ENCODE peak calls at places on chromosome 13, in nine cellular contexts. B is bronchial epithelial cell; O is naive thymus-derived CD4-positive, alpha-beta T cell; I is adrenal gland; S is left colon; G is NCI-H2107; U is GM03348; J is heart right ventricle; X is hippocampal formation. Z is an unnamed sample.

GRCh38 chr13:109251958-109252357 is 534.4 kb downstream of the IRS2 start:
- DNase-seq in B (no peak), O (no peak), I (no peak), S (no peak), G (no peak), U (peak), J (no peak), X (no peak), Z (no peak)

GRCh38 chr13:66537417-66537816 is 692.7 kb downstream of the PCDH9 start:
- DNase-seq in B (no peak), O (no peak), I (no peak), S (no peak), G (no peak), U (no peak), J (no peak), X (no peak), Z (no peak)

GRCh38 chr13:40053401-40053800 is 397.9 kb downstream of the COG6 start:
- DNase-seq in B (no peak), O (no peak), I (no peak), S (no peak), G (no peak), U (no peak), J (no peak), X (no peak), Z (no peak)

GRCh38 chr13:32031025-32031814 is at the start of gene FRY:
- DNase-seq in B (peak), O (peak), I (peak), S (peak), G (no peak), U (peak), J (peak), X (peak), Z (no peak)

GRCh38 chr13:33057019-33057785 is 41.0 kb downstream of the KL start:
- DNase-seq in B (peak), O (no peak), I (no peak), S (no peak), G (no peak), U (peak), J (no peak), X (no peak), Z (peak)

GRCh38 chr13:21997726-21998125 is 326.9 kb downstream of the FGF9 start:
- DNase-seq in B (no peak), O (no peak), I (no peak), S (no peak), G (no peak), U (no peak), J (no peak), X (no peak), Z (no peak)

GRCh38 chr13:114235697-114236096 is 1.0 kb downstream of the CDC16 start:
- DNase-seq in B (peak), O (no peak), I (no peak), S (peak), G (no peak), U (no peak), J (no peak), X (no peak), Z (no peak)

GRCh38 chr13:97757807-97758206 is 195.7 kb upstream of the IPO5 start:
- DNase-seq in B (no peak), O (no peak), I (peak), S (no peak), G (no peak), U (no peak), J (peak), X (no peak), Z (no peak)

GRCh38 chr13:21399741-21400140 is 59.4 kb downstream of the ZDHHC20 start:
- DNase-seq in B (no peak), O (no peak), I (no peak), S (no peak), G (no peak), U (no peak), J (no peak), X (no peak), Z (peak)

GRCh38 chr13:110154370-110155031 is 152.5 kb downstream of the COL4A1 start:
- DNase-seq in B (no peak), O (no peak), I (no peak), S (no peak), G (no peak), U (no peak), J (no peak), X (no peak), Z (no peak)

GRCh38 chr13:101757446-101758039 is 305.1 kb downstream of the ITGBL1 start:
- DNase-seq in B (peak), O (no peak), I (no peak), S (no peak), G (peak), U (peak), J (no peak), X (no peak), Z (peak)

GRCh38 chr13:32594339-32594738 is 8.1 kb downstream of the PDS5B start:
- DNase-seq in B (peak), O (no peak), I (no peak), S (no peak), G (no peak), U (peak), J (no peak), X (no peak), Z (no peak)

GRCh38 chr13:43369319-43369718 is 345.9 kb downstream of the DNAJC15 start:
- DNase-seq in B (no peak), O (no peak), I (no peak), S (no peak), G (no peak), U (no peak), J (no peak), X (no peak), Z (no peak)

GRCh38 chr13:30698023-30698422 is 37.3 kb upstream of the ALOX5AP start:
- DNase-seq in B (no peak), O (no peak), I (no peak), S (no peak), G (no peak), U (peak), J (no peak), X (no peak), Z (no peak)

GRCh38 chr13:85608255-85608829 is 190.9 kb downstream of the SLITRK6 start:
- DNase-seq in B (no peak), O (no peak), I (no peak), S (no peak), G (no peak), U (no peak), J (no peak), X (no peak), Z (no peak)

GRCh38 chr13:66348745-66349720 is 881.1 kb downstream of the PCDH9 start:
- DNase-seq in B (no peak), O (no peak), I (no peak), S (no peak), G (no peak), U (no peak), J (no peak), X (no peak), Z (no peak)

GRCh38 chr13:76808927-76809326 is 77.3 kb downstream of the KCTD12 start:
- DNase-seq in B (no peak), O (no peak), I (no peak), S (no peak), G (no peak), U (no peak), J (no peak), X (no peak), Z (no peak)

GRCh38 chr13:103965506-103966243 is 899.5 kb upstream of the SLC10A2 start:
- DNase-seq in B (no peak), O (no peak), I (no peak), S (no peak), G (no peak), U (no peak), J (no peak), X (no peak), Z (no peak)

GRCh38 chr13:37597477-37597876 is 1.1 kb downstream of the POSTN start:
- DNase-seq in B (no peak), O (no peak), I (no peak), S (no peak), G (no peak), U (no peak), J (no peak), X (no peak), Z (no peak)

GRCh38 chr13:35711909-35712308 is 235.4 kb upstream of the MAB21L1 start:
- DNase-seq in B (peak), O (no peak), I (no peak), S (no peak), G (no peak), U (no peak), J (no peak), X (no peak), Z (no peak)

GRCh38 chr13:47474845-47475244 is 526.2 kb downstream of the SUCLA2 start:
- DNase-seq in B (no peak), O (no peak), I (no peak), S (no peak), G (no peak), U (no peak), J (no peak), X (no peak), Z (no peak)

GRCh38 chr13:109933476-109933875 is 147.1 kb upstream of the IRS2 start:
- DNase-seq in B (no peak), O (no peak), I (no peak), S (no peak), G (no peak), U (no peak), J (no peak), X (no peak), Z (no peak)

GRCh38 chr13:44236370-44236769 is 137.3 kb upstream of the SERP2 start:
- DNase-seq in B (peak), O (no peak), I (peak), S (no peak), G (no peak), U (no peak), J (no peak), X (no peak), Z (no peak)

GRCh38 chr13:51869921-51870320 is 8.2 kb downstream of the CCDC70 start:
- DNase-seq in B (no peak), O (no peak), I (no peak), S (no peak), G (no peak), U (no peak), J (no peak), X (no peak), Z (peak)

GRCh38 chr13:66780814-66781213 is 449.3 kb downstream of the PCDH9 start:
- DNase-seq in B (peak), O (no peak), I (no peak), S (no peak), G (no peak), U (no peak), J (no peak), X (no peak), Z (no peak)

GRCh38 chr13:35978607-35979316 is 152.4 kb downstream of the DCLK1 start:
- DNase-seq in B (peak), O (no peak), I (peak), S (no peak), G (no peak), U (peak), J (no peak), X (no peak), Z (peak)

GRCh38 chr13:78382481-78382880 is 220.9 kb downstream of the POU4F1 start:
- DNase-seq in B (no peak), O (no peak), I (no peak), S (no peak), G (no peak), U (no peak), J (no peak), X (no peak), Z (no peak)

GRCh38 chr13:27355894-27356293 is 68.5 kb upstream of the GTF3A start:
- DNase-seq in B (no peak), O (no peak), I (no peak), S (no peak), G (peak), U (no peak), J (no peak), X (no peak), Z (no peak)

GRCh38 chr13:33126909-33127607 is 110.8 kb downstream of the KL start:
- DNase-seq in B (no peak), O (no peak), I (no peak), S (no peak), G (no peak), U (no peak), J (peak), X (no peak), Z (no peak)

GRCh38 chr13:48400820-48401219 is 12.1 kb downstream of the LPAR6 start:
- DNase-seq in B (peak), O (no peak), I (no peak), S (no peak), G (no peak), U (peak), J (no peak), X (no peak), Z (no peak)

GRCh38 chr13:30906411-30906990 is 430 bp downstream of the MEDAG start:
- DNase-seq in B (no peak), O (no peak), I (no peak), S (peak), G (no peak), U (peak), J (peak), X (no peak), Z (no peak)

GRCh38 chr13:31154939-31155338 is 6.8 kb downstream of the HSPH1 start:
- DNase-seq in B (no peak), O (no peak), I (no peak), S (no peak), G (no peak), U (no peak), J (no peak), X (no peak), Z (no peak)

GRCh38 chr13:114053026-114053425 is 79.2 kb upstream of the C13orf46 start:
- DNase-seq in B (no peak), O (no peak), I (no peak), S (no peak), G (no peak), U (no peak), J (no peak), X (no peak), Z (no peak)

GRCh38 chr13:37905736-37906135 is 36.2 kb upstream of the TRPC4 start:
- DNase-seq in B (no peak), O (no peak), I (no peak), S (no peak), G (no peak), U (peak), J (no peak), X (no peak), Z (no peak)

Z was measured in Jurkat, Clone E6-1.